ENCODE peak calls at places on chromosomes 3 and 15, in ten cellular contexts. D, E, G, Y, L, M, R, N, H and O are unnamed samples.

GRCh38 chr15:74843891-74844299 is 939 bp upstream of the ULK3 start:
- DNase-seq in D (no peak), E (no peak), G (no peak), Y (no peak), L (no peak), M (no peak), R (no peak), N (no peak), H (no peak), O (no peak)

GRCh38 chr3:64351713-64352595 is 126.7 kb upstream of the PRICKLE2 start:
- DNase-seq in D (peak; percentile 47), E (no peak), G (no peak), Y (no peak), L (peak; percentile 78), M (peak; percentile 21), R (no peak), N (no peak), H (no peak), O (no peak)

GRCh38 chr3:99355465-99355864 is 282.9 kb upstream of the COL8A1 start:
- DNase-seq in D (peak; percentile 7), E (no peak), G (no peak), Y (no peak), L (no peak), M (no peak), R (no peak), N (no peak), H (no peak), O (no peak)

GRCh38 chr3:163043074-163043473 is 1546.5 kb downstream of the OTOL1 start:
- DNase-seq in D (peak; percentile 61), E (no peak), G (no peak), Y (no peak), L (no peak), M (no peak), R (no peak), N (no peak), H (no peak), O (no peak)

GRCh38 chr3:125143982-125144652 is 68.4 kb downstream of the SLC12A8 start:
- DNase-seq in D (peak; percentile 63), E (no peak), G (no peak), Y (no peak), L (no peak), M (no peak), R (no peak), N (peak; percentile 49), H (no peak), O (no peak)

GRCh38 chr3:140006331-140006730 is 71.3 kb downstream of the CLSTN2 start:
- DNase-seq in D (no peak), E (no peak), G (no peak), Y (no peak), L (no peak), M (no peak), R (no peak), N (no peak), H (no peak), O (no peak)

GRCh38 chr3:44584646-44585501 is at the start of gene ZNF660:
- DNase-seq in D (peak; percentile 83), E (peak; percentile 0), G (peak; percentile 69), Y (peak; percentile 88), L (peak; percentile 71), M (peak; percentile 25), R (peak; percentile 74), N (peak; percentile 70), H (peak; percentile 80), O (peak; percentile 49)

GRCh38 chr3:172760406-172760805 is 9.9 kb downstream of the ECT2 start:
- DNase-seq in D (peak; percentile 87), E (no peak), G (no peak), Y (no peak), L (no peak), M (no peak), R (no peak), N (no peak), H (no peak), O (no peak)

GRCh38 chr3:114624676-114625181 is 330.9 kb downstream of the TIGIT start:
- DNase-seq in D (peak; percentile 99), E (no peak), G (peak; percentile 95), Y (peak; percentile 96), L (peak; percentile 94), M (peak; percentile 78), R (no peak), N (peak; percentile 98), H (peak; percentile 79), O (peak; percentile 92)

GRCh38 chr3:38022887-38023709 is 6.3 kb downstream of the PLCD1 start:
- DNase-seq in D (no peak), E (no peak), G (no peak), Y (peak; percentile 79), L (no peak), M (peak; percentile 11), R (no peak), N (no peak), H (peak; percentile 52), O (no peak)

GRCh38 chr15:88605507-88606436 is 15.4 kb upstream of the AEN start:
- DNase-seq in D (peak; percentile 44), E (no peak), G (peak; percentile 53), Y (no peak), L (no peak), M (peak; percentile 64), R (no peak), N (peak; percentile 56), H (no peak), O (peak; percentile 50)

GRCh38 chr15:97545799-97546198 is 414.7 kb upstream of the ARRDC4 start:
- DNase-seq in D (no peak), E (no peak), G (no peak), Y (no peak), L (no peak), M (no peak), R (no peak), N (no peak), H (no peak), O (no peak)

DNA sequence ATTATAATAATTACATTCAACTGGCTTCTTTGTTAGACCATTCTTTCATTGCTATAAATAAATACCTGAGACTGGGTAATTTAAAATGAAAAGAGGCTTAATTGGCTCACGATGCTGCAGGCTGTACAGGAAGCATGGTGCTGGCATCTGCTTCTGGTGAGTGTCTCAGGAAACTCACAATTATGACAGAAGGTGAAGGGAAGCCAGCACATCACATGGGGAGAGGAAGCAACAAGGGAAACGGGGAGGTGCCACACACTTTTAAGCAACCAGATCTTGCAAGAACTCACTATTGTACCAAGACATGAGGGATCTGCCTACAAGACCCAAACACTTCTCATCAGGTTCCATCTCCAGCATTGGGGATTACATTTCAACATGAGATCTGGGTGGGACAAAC is 413.1 kb upstream of the ARRDC4 start:
- DNase-seq in D (no peak), E (no peak), G (no peak), Y (no peak), L (no peak), M (no peak), R (no peak), N (no peak), H (no peak), O (no peak)
- H3K4me3 ChIP-seq in D (no peak overlapping the region), E (no peak overlapping the region), G (no peak overlapping the region), Y (no peak overlapping the region), L (no peak overlapping the region), M (no peak overlapping the region), R (no peak overlapping the region), N (no peak overlapping the region), H (no peak overlapping the region), O (no peak overlapping the region)

GRCh38 chr3:112407888-112408702 is 75.1 kb downstream of the CD200 start:
- DNase-seq in D (no peak), E (no peak), G (no peak), Y (no peak), L (no peak), M (no peak), R (no peak), N (no peak), H (no peak), O (no peak)
- H3K4me3 ChIP-seq in D (no peak overlapping the region), E (no peak overlapping the region), G (no peak overlapping the region), Y (no peak overlapping the region), L (no peak overlapping the region), M (no peak overlapping the region), R (no peak overlapping the region), N (no peak overlapping the region), H (peak overlapping the region; percentile 4), O (no peak overlapping the region)

GRCh38 chr3:156552973-156553372 is 1.9 kb downstream of the SSR3 start:
- DNase-seq in D (no peak), E (no peak), G (no peak), Y (no peak), L (no peak), M (no peak), R (no peak), N (no peak), H (no peak), O (no peak)
- H3K4me3 ChIP-seq in D (peak overlapping the region; percentile 79), E (no peak overlapping the region), G (peak overlapping the region; percentile 80), Y (no peak overlapping the region), L (peak overlapping the region; percentile 68), M (no peak overlapping the region), R (no peak overlapping the region), N (peak overlapping the region; percentile 98), H (peak overlapping the region; percentile 91), O (peak overlapping the region; percentile 90)

GRCh38 chr15:67510597-67511225 is 10.2 kb upstream of the C15orf61 start:
- DNase-seq in D (peak; percentile 78), E (no peak), G (no peak), Y (no peak), L (peak; percentile 57), M (no peak), R (no peak), N (no peak), H (no peak), O (no peak)
- H3K4me3 ChIP-seq in D (no peak overlapping the region), E (no peak overlapping the region), G (no peak overlapping the region), Y (no peak overlapping the region), L (no peak overlapping the region), M (no peak overlapping the region), R (no peak overlapping the region), N (no peak overlapping the region), H (no peak overlapping the region), O (no peak overlapping the region)

DNA sequence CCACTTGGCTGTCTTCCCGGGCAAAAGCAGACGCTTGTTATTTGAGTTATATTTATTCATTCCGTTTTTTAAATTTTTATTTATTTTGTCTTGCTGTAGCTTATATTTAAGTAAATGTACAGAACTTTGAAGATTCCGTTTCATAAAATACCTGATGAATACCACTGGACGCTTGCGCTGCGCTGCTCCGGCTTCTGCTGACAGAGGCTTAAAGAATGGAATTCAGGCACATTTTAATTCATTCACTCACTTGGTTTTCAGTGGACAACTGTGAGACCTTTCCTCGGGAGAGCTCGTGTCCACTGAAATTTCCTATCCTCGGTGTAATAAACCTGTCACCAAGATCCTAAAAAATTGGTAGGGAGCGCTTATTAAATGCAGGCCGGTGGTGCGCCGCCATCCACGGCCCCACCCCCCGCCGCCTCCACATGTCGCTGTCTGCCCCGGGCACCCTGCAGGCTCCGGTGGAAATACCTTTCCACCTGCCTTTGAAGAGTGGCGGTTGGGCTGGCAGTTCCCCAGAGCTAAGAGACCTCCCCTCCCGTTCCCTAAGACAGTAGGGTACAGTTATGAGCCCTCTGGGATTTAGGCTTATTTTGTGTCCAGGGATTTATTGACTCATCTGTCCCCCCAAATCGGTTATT is 62.5 kb upstream of the UBE2E1 start:
- DNase-seq in D (peak; percentile 8), E (no peak), G (no peak), Y (no peak), L (no peak), M (no peak), R (no peak), N (no peak), H (no peak), O (no peak)
- H3K4me3 ChIP-seq in D (no peak overlapping the region), E (no peak overlapping the region), G (no peak overlapping the region), Y (no peak overlapping the region), L (no peak overlapping the region), M (no peak overlapping the region), R (no peak overlapping the region), N (no peak overlapping the region), H (peak overlapping the region; percentile 6), O (no peak overlapping the region)